ENCODE peak calls at places on chromosomes 5 and 9, in four cellular contexts. R is AG04450; C is HS-5; X is activated CD8-positive, alpha-beta memory T cell treated with anti-CD3 and anti-CD28 coated beads, Interleukin-2, amount 50 U/mL, for 4 hours. T is an unnamed sample.

GRCh38 chr5:142873831-142874230 is 103.7 kb downstream of the ARHGAP26 start:
- DNase-seq in X (no peak), R (no peak), C (no peak), T (no peak)

GRCh38 chr9:77601476-77602056 is 46.6 kb downstream of the GNA14 start:
- DNase-seq in X (no peak), C (no peak), R (no peak), T (no peak)

GRCh38 chr5:468401-468800 is 25.4 kb downstream of the EXOC3 start:
- DNase-seq in X (peak), C (no peak), R (no peak), T (no peak)

GRCh38 chr5:159316519-159317383 is 13.5 kb downstream of the IL12B start:
- DNase-seq in R (peak), X (peak), C (no peak), T (peak)

GRCh38 chr5:15009420-15009819 is 137.8 kb upstream of the ANKH start:
- DNase-seq in X (no peak), C (peak), R (no peak), T (no peak)

GRCh38 chr5:41856644-41857491 is 13.4 kb downstream of the OXCT1 start:
- DNase-seq in R (peak), C (no peak), X (peak), T (peak)

GRCh38 chr9:16610538-16610937 is 259.9 kb downstream of the BNC2 start:
- DNase-seq in R (no peak), C (no peak), X (no peak), T (no peak)

GRCh38 chr9:80873861-80874260 is 815.5 kb downstream of the TLE1 start:
- DNase-seq in C (peak), X (no peak), R (peak), T (no peak)

GRCh38 chr5:17890501-17890900 is 256.2 kb downstream of the TAF11L14 start:
- DNase-seq in C (no peak), R (no peak), X (no peak), T (no peak)

GRCh38 chr9:81685763-81686613 is 3.4 kb downstream of the TLE1 start:
- DNase-seq in R (no peak), C (no peak), X (no peak), T (no peak)